ENCODE peak calls at places on chromosome 17, in seven cellular contexts. One of them, this sample, is unnamed.

GRCh38 chr17:37648555-37648954 is 5.3 kb upstream of the DDX52 start:
- DNase-seq in pancreas: no peak
- DNase-seq in cardiac muscle cell: peak
- DNase-seq in CD4-positive, alpha-beta memory T cell: no peak
- DNase-seq in fibroblast of pulmonary artery: peak
- DNase-seq in CD4-positive, CD25-positive, alpha-beta regulatory T cell: no peak
- DNase-seq in CD8-positive, alpha-beta T cell: no peak
- DNase-seq in this sample: peak

GRCh38 chr17:15981208-15981607 is 18.3 kb downstream of the ZSWIM7 start:
- DNase-seq in pancreas: no peak
- DNase-seq in cardiac muscle cell: no peak
- DNase-seq in CD4-positive, alpha-beta memory T cell: no peak
- DNase-seq in fibroblast of pulmonary artery: no peak
- DNase-seq in CD4-positive, CD25-positive, alpha-beta regulatory T cell: no peak
- DNase-seq in CD8-positive, alpha-beta T cell: no peak
- DNase-seq in this sample: no peak

GRCh38 chr17:40810505-40810904 is 10.7 kb upstream of the KRT28 start:
- DNase-seq in pancreas: no peak
- DNase-seq in cardiac muscle cell: no peak
- DNase-seq in CD4-positive, alpha-beta memory T cell: no peak
- DNase-seq in fibroblast of pulmonary artery: peak
- DNase-seq in CD4-positive, CD25-positive, alpha-beta regulatory T cell: no peak
- DNase-seq in CD8-positive, alpha-beta T cell: no peak
- DNase-seq in this sample: no peak

GRCh38 chr17:43984521-43984920 is 19.9 kb upstream of the NAGS start:
- DNase-seq in pancreas: no peak
- DNase-seq in cardiac muscle cell: no peak
- DNase-seq in CD4-positive, alpha-beta memory T cell: no peak
- DNase-seq in fibroblast of pulmonary artery: no peak
- DNase-seq in CD4-positive, CD25-positive, alpha-beta regulatory T cell: no peak
- DNase-seq in CD8-positive, alpha-beta T cell: no peak
- DNase-seq in this sample: no peak

GRCh38 chr17:20263595-20263994 is 203.7 kb downstream of the LGALS9B start:
- DNase-seq in pancreas: no peak
- DNase-seq in cardiac muscle cell: peak
- DNase-seq in CD4-positive, alpha-beta memory T cell: no peak
- DNase-seq in fibroblast of pulmonary artery: peak
- DNase-seq in CD4-positive, CD25-positive, alpha-beta regulatory T cell: no peak
- DNase-seq in CD8-positive, alpha-beta T cell: no peak
- DNase-seq in this sample: no peak

GRCh38 chr17:30212750-30213149 is 22.7 kb downstream of the SLC6A4 start:
- DNase-seq in pancreas: no peak
- DNase-seq in cardiac muscle cell: no peak
- DNase-seq in CD4-positive, alpha-beta memory T cell: no peak
- DNase-seq in fibroblast of pulmonary artery: no peak
- DNase-seq in CD4-positive, CD25-positive, alpha-beta regulatory T cell: no peak
- DNase-seq in CD8-positive, alpha-beta T cell: no peak
- DNase-seq in this sample: no peak

GRCh38 chr17:35089846-35090193 is 26.3 kb upstream of the RFFL start:
- DNase-seq in pancreas: no peak
- DNase-seq in cardiac muscle cell: peak
- DNase-seq in CD4-positive, alpha-beta memory T cell: no peak
- DNase-seq in fibroblast of pulmonary artery: peak
- DNase-seq in CD4-positive, CD25-positive, alpha-beta regulatory T cell: peak
- DNase-seq in CD8-positive, alpha-beta T cell: peak
- DNase-seq in this sample: no peak

GRCh38 chr17:61284174-61284573 is 115.5 kb upstream of the TBX2 start:
- DNase-seq in pancreas: no peak
- DNase-seq in cardiac muscle cell: peak
- DNase-seq in CD4-positive, alpha-beta memory T cell: no peak
- DNase-seq in fibroblast of pulmonary artery: peak
- DNase-seq in CD4-positive, CD25-positive, alpha-beta regulatory T cell: no peak
- DNase-seq in CD8-positive, alpha-beta T cell: no peak
- DNase-seq in this sample: peak

GRCh38 chr17:8039611-8040168 is 831 bp downstream of the ALOX15B start:
- DNase-seq in pancreas: no peak
- DNase-seq in cardiac muscle cell: no peak
- DNase-seq in CD4-positive, alpha-beta memory T cell: no peak
- DNase-seq in fibroblast of pulmonary artery: no peak
- DNase-seq in CD4-positive, CD25-positive, alpha-beta regulatory T cell: no peak
- DNase-seq in CD8-positive, alpha-beta T cell: no peak
- DNase-seq in this sample: no peak

GRCh38 chr17:37483311-37484039 is 6.2 kb upstream of the DUSP14 start:
- DNase-seq in pancreas: no peak
- DNase-seq in cardiac muscle cell: peak
- DNase-seq in CD4-positive, alpha-beta memory T cell: no peak
- DNase-seq in fibroblast of pulmonary artery: peak
- DNase-seq in CD4-positive, CD25-positive, alpha-beta regulatory T cell: no peak
- DNase-seq in CD8-positive, alpha-beta T cell: no peak
- DNase-seq in this sample: no peak

GRCh38 chr17:30346211-30346831 is 12.5 kb upstream of the TMIGD1 start:
- DNase-seq in pancreas: no peak
- DNase-seq in cardiac muscle cell: peak
- DNase-seq in CD4-positive, alpha-beta memory T cell: no peak
- DNase-seq in fibroblast of pulmonary artery: peak
- DNase-seq in CD4-positive, CD25-positive, alpha-beta regulatory T cell: no peak
- DNase-seq in CD8-positive, alpha-beta T cell: no peak
- DNase-seq in this sample: no peak

GRCh38 chr17:63675607-63676539 is 24.1 kb downstream of the LIMD2 start:
- DNase-seq in pancreas: peak
- DNase-seq in cardiac muscle cell: peak
- DNase-seq in CD4-positive, alpha-beta memory T cell: no peak
- DNase-seq in fibroblast of pulmonary artery: peak
- DNase-seq in CD4-positive, CD25-positive, alpha-beta regulatory T cell: no peak
- DNase-seq in CD8-positive, alpha-beta T cell: no peak
- DNase-seq in this sample: peak

GRCh38 chr17:68399638-68400403 is 57.5 kb downstream of the WIPI1 start:
- DNase-seq in pancreas: no peak
- DNase-seq in cardiac muscle cell: peak
- DNase-seq in CD4-positive, alpha-beta memory T cell: peak
- DNase-seq in fibroblast of pulmonary artery: peak
- DNase-seq in CD4-positive, CD25-positive, alpha-beta regulatory T cell: no peak
- DNase-seq in CD8-positive, alpha-beta T cell: peak
- DNase-seq in this sample: no peak

GRCh38 chr17:45914036-45914717 is 19.8 kb downstream of the MAPT start:
- DNase-seq in pancreas: no peak
- DNase-seq in cardiac muscle cell: no peak
- DNase-seq in CD4-positive, alpha-beta memory T cell: no peak
- DNase-seq in fibroblast of pulmonary artery: no peak
- DNase-seq in CD4-positive, CD25-positive, alpha-beta regulatory T cell: no peak
- DNase-seq in CD8-positive, alpha-beta T cell: no peak
- DNase-seq in this sample: no peak

GRCh38 chr17:75565066-75565465 is 22.5 kb upstream of the MYO15B start:
- DNase-seq in pancreas: no peak
- DNase-seq in cardiac muscle cell: peak
- DNase-seq in CD4-positive, alpha-beta memory T cell: no peak
- DNase-seq in fibroblast of pulmonary artery: no peak
- DNase-seq in CD4-positive, CD25-positive, alpha-beta regulatory T cell: no peak
- DNase-seq in CD8-positive, alpha-beta T cell: no peak
- DNase-seq in this sample: no peak

GRCh38 chr17:27571563-27572129 is 59.3 kb upstream of the LGALS9 start:
- DNase-seq in pancreas: no peak
- DNase-seq in cardiac muscle cell: no peak
- DNase-seq in CD4-positive, alpha-beta memory T cell: no peak
- DNase-seq in fibroblast of pulmonary artery: no peak
- DNase-seq in CD4-positive, CD25-positive, alpha-beta regulatory T cell: no peak
- DNase-seq in CD8-positive, alpha-beta T cell: no peak
- DNase-seq in this sample: no peak

GRCh38 chr17:37824534-37825485 is 80.0 kb upstream of the HNF1B start:
- DNase-seq in pancreas: no peak
- DNase-seq in cardiac muscle cell: peak
- DNase-seq in CD4-positive, alpha-beta memory T cell: no peak
- DNase-seq in fibroblast of pulmonary artery: peak
- DNase-seq in CD4-positive, CD25-positive, alpha-beta regulatory T cell: no peak
- DNase-seq in CD8-positive, alpha-beta T cell: no peak
- DNase-seq in this sample: peak

GRCh38 chr17:81094744-81095607 is 60.0 kb downstream of the BAIAP2 start:
- DNase-seq in pancreas: peak
- DNase-seq in cardiac muscle cell: peak
- DNase-seq in CD4-positive, alpha-beta memory T cell: peak
- DNase-seq in fibroblast of pulmonary artery: peak
- DNase-seq in CD4-positive, CD25-positive, alpha-beta regulatory T cell: peak
- DNase-seq in CD8-positive, alpha-beta T cell: peak
- DNase-seq in this sample: peak

GRCh38 chr17:1485311-1485747 is 7.2 kb downstream of the MYO1C start:
- DNase-seq in pancreas: peak
- DNase-seq in cardiac muscle cell: peak
- DNase-seq in CD4-positive, alpha-beta memory T cell: no peak
- DNase-seq in fibroblast of pulmonary artery: no peak
- DNase-seq in CD4-positive, CD25-positive, alpha-beta regulatory T cell: peak
- DNase-seq in CD8-positive, alpha-beta T cell: no peak
- DNase-seq in this sample: no peak

GRCh38 chr17:1154704-1155103 is 25.1 kb downstream of the ABR start:
- DNase-seq in pancreas: no peak
- DNase-seq in cardiac muscle cell: no peak
- DNase-seq in CD4-positive, alpha-beta memory T cell: no peak
- DNase-seq in fibroblast of pulmonary artery: no peak
- DNase-seq in CD4-positive, CD25-positive, alpha-beta regulatory T cell: no peak
- DNase-seq in CD8-positive, alpha-beta T cell: no peak
- DNase-seq in this sample: no peak

GRCh38 chr17:34713687-34714086 is 134.3 kb downstream of the TMEM132E start:
- DNase-seq in pancreas: no peak
- DNase-seq in cardiac muscle cell: no peak
- DNase-seq in CD4-positive, alpha-beta memory T cell: no peak
- DNase-seq in fibroblast of pulmonary artery: no peak
- DNase-seq in CD4-positive, CD25-positive, alpha-beta regulatory T cell: no peak
- DNase-seq in CD8-positive, alpha-beta T cell: no peak
- DNase-seq in this sample: no peak

GRCh38 chr17:1203111-1203966 is 23.6 kb upstream of the ABR start:
- DNase-seq in pancreas: peak
- DNase-seq in cardiac muscle cell: peak
- DNase-seq in CD4-positive, alpha-beta memory T cell: peak
- DNase-seq in fibroblast of pulmonary artery: peak
- DNase-seq in CD4-positive, CD25-positive, alpha-beta regulatory T cell: peak
- DNase-seq in CD8-positive, alpha-beta T cell: peak
- DNase-seq in this sample: peak

GRCh38 chr17:77106874-77107358 is 33.9 kb upstream of the SEC14L1 start:
- DNase-seq in pancreas: no peak
- DNase-seq in cardiac muscle cell: no peak
- DNase-seq in CD4-positive, alpha-beta memory T cell: peak
- DNase-seq in fibroblast of pulmonary artery: no peak
- DNase-seq in CD4-positive, CD25-positive, alpha-beta regulatory T cell: no peak
- DNase-seq in CD8-positive, alpha-beta T cell: peak
- DNase-seq in this sample: no peak

GRCh38 chr17:77111916-77112315 is 28.9 kb upstream of the SEC14L1 start:
- DNase-seq in pancreas: no peak
- DNase-seq in cardiac muscle cell: no peak
- DNase-seq in CD4-positive, alpha-beta memory T cell: no peak
- DNase-seq in fibroblast of pulmonary artery: no peak
- DNase-seq in CD4-positive, CD25-positive, alpha-beta regulatory T cell: no peak
- DNase-seq in CD8-positive, alpha-beta T cell: no peak
- DNase-seq in this sample: no peak

GRCh38 chr17:77107506-77108433 is 33.0 kb upstream of the SEC14L1 start:
- DNase-seq in pancreas: no peak
- DNase-seq in cardiac muscle cell: peak
- DNase-seq in CD4-positive, alpha-beta memory T cell: peak
- DNase-seq in fibroblast of pulmonary artery: peak
- DNase-seq in CD4-positive, CD25-positive, alpha-beta regulatory T cell: peak
- DNase-seq in CD8-positive, alpha-beta T cell: peak
- DNase-seq in this sample: no peak

GRCh38 chr17:77109159-77110005 is 31.4 kb upstream of the SEC14L1 start:
- DNase-seq in pancreas: no peak
- DNase-seq in cardiac muscle cell: no peak
- DNase-seq in CD4-positive, alpha-beta memory T cell: no peak
- DNase-seq in fibroblast of pulmonary artery: no peak
- DNase-seq in CD4-positive, CD25-positive, alpha-beta regulatory T cell: no peak
- DNase-seq in CD8-positive, alpha-beta T cell: no peak
- DNase-seq in this sample: no peak

GRCh38 chr17:77110006-77110374 is 30.8 kb upstream of the SEC14L1 start:
- DNase-seq in pancreas: no peak
- DNase-seq in cardiac muscle cell: peak
- DNase-seq in CD4-positive, alpha-beta memory T cell: no peak
- DNase-seq in fibroblast of pulmonary artery: peak
- DNase-seq in CD4-positive, CD25-positive, alpha-beta regulatory T cell: no peak
- DNase-seq in CD8-positive, alpha-beta T cell: no peak
- DNase-seq in this sample: peak
- H3K4me3 ChIP-seq in pancreas: no peak
- H3K4me3 ChIP-seq in cardiac muscle cell: no peak
- H3K4me3 ChIP-seq in CD4-positive, alpha-beta memory T cell: no peak
- H3K4me3 ChIP-seq in fibroblast of pulmonary artery: no peak
- H3K4me3 ChIP-seq in CD4-positive, CD25-positive, alpha-beta regulatory T cell: no peak
- H3K4me3 ChIP-seq in CD8-positive, alpha-beta T cell: no peak
- H3K4me3 ChIP-seq in this sample: no peak

GRCh38 chr17:12664252-12664651 is 1.4 kb upstream of the MYOCD start:
- DNase-seq in pancreas: no peak
- DNase-seq in cardiac muscle cell: no peak
- DNase-seq in CD4-positive, alpha-beta memory T cell: no peak
- DNase-seq in fibroblast of pulmonary artery: no peak
- DNase-seq in CD4-positive, CD25-positive, alpha-beta regulatory T cell: no peak
- DNase-seq in CD8-positive, alpha-beta T cell: no peak
- DNase-seq in this sample: no peak

GRCh38 chr17:12664894-12665262 is 812 bp upstream of the MYOCD start:
- DNase-seq in pancreas: no peak
- DNase-seq in cardiac muscle cell: no peak
- DNase-seq in CD4-positive, alpha-beta memory T cell: no peak
- DNase-seq in fibroblast of pulmonary artery: no peak
- DNase-seq in CD4-positive, CD25-positive, alpha-beta regulatory T cell: no peak
- DNase-seq in CD8-positive, alpha-beta T cell: no peak
- DNase-seq in this sample: no peak

GRCh38 chr17:12667299-12667958 is 1.7 kb downstream of the MYOCD start:
- DNase-seq in pancreas: no peak
- DNase-seq in cardiac muscle cell: peak
- DNase-seq in CD4-positive, alpha-beta memory T cell: no peak
- DNase-seq in fibroblast of pulmonary artery: peak
- DNase-seq in CD4-positive, CD25-positive, alpha-beta regulatory T cell: no peak
- DNase-seq in CD8-positive, alpha-beta T cell: no peak
- DNase-seq in this sample: peak

GRCh38 chr17:12665263-12666210 is at the start of gene MYOCD:
- DNase-seq in pancreas: peak
- DNase-seq in cardiac muscle cell: peak
- DNase-seq in CD4-positive, alpha-beta memory T cell: no peak
- DNase-seq in fibroblast of pulmonary artery: no peak
- DNase-seq in CD4-positive, CD25-positive, alpha-beta regulatory T cell: no peak
- DNase-seq in CD8-positive, alpha-beta T cell: no peak
- DNase-seq in this sample: no peak

GRCh38 chr17:12666718-12667117 is 1.0 kb downstream of the MYOCD start:
- DNase-seq in pancreas: no peak
- DNase-seq in cardiac muscle cell: no peak
- DNase-seq in CD4-positive, alpha-beta memory T cell: no peak
- DNase-seq in fibroblast of pulmonary artery: no peak
- DNase-seq in CD4-positive, CD25-positive, alpha-beta regulatory T cell: no peak
- DNase-seq in CD8-positive, alpha-beta T cell: no peak
- DNase-seq in this sample: no peak
- H3K4me3 ChIP-seq in pancreas: no peak
- H3K4me3 ChIP-seq in cardiac muscle cell: peak
- H3K4me3 ChIP-seq in CD4-positive, alpha-beta memory T cell: no peak
- H3K4me3 ChIP-seq in fibroblast of pulmonary artery: no peak
- H3K4me3 ChIP-seq in CD4-positive, CD25-positive, alpha-beta regulatory T cell: no peak
- H3K4me3 ChIP-seq in CD8-positive, alpha-beta T cell: no peak
- H3K4me3 ChIP-seq in this sample: no peak

GRCh38 chr17:79628861-79629547 is 18.2 kb upstream of the RBFOX3 start:
- DNase-seq in pancreas: peak
- DNase-seq in cardiac muscle cell: no peak
- DNase-seq in CD4-positive, alpha-beta memory T cell: no peak
- DNase-seq in fibroblast of pulmonary artery: no peak
- DNase-seq in CD4-positive, CD25-positive, alpha-beta regulatory T cell: no peak
- DNase-seq in CD8-positive, alpha-beta T cell: peak
- DNase-seq in this sample: no peak
- H3K4me3 ChIP-seq in pancreas: no peak
- H3K4me3 ChIP-seq in cardiac muscle cell: no peak
- H3K4me3 ChIP-seq in CD4-positive, alpha-beta memory T cell: no peak
- H3K4me3 ChIP-seq in fibroblast of pulmonary artery: no peak
- H3K4me3 ChIP-seq in CD4-positive, CD25-positive, alpha-beta regulatory T cell: no peak
- H3K4me3 ChIP-seq in CD8-positive, alpha-beta T cell: no peak
- H3K4me3 ChIP-seq in this sample: no peak

GRCh38 chr17:73459980-73460379 is 148.2 kb upstream of the CDC42EP4 start:
- DNase-seq in pancreas: no peak
- DNase-seq in cardiac muscle cell: no peak
- DNase-seq in CD4-positive, alpha-beta memory T cell: no peak
- DNase-seq in fibroblast of pulmonary artery: no peak
- DNase-seq in CD4-positive, CD25-positive, alpha-beta regulatory T cell: no peak
- DNase-seq in CD8-positive, alpha-beta T cell: no peak
- DNase-seq in this sample: no peak
- H3K4me3 ChIP-seq in pancreas: no peak
- H3K4me3 ChIP-seq in cardiac muscle cell: no peak
- H3K4me3 ChIP-seq in CD4-positive, alpha-beta memory T cell: no peak
- H3K4me3 ChIP-seq in fibroblast of pulmonary artery: no peak
- H3K4me3 ChIP-seq in CD4-positive, CD25-positive, alpha-beta regulatory T cell: no peak
- H3K4me3 ChIP-seq in CD8-positive, alpha-beta T cell: no peak
- H3K4me3 ChIP-seq in this sample: no peak